ENCODE peak calls at places on chromosome 18, in six cellular contexts. D is uterus, Z is sigmoid colon, A is mesenchymal stem cell, Y is DND-41, L is HCT116. N is an unnamed sample.
A peak's percentile ranks its signal among the peaks of the same experiment; 100 is the strongest.

GRCh38 chr18:46536215-46536874 is 120.7 kb downstream of the LOXHD1 start:
- DNase-seq in D (no peak), Z (no peak), A (no peak), Y (no peak), L (peak; percentile 64), N (no peak)

GRCh38 chr18:21362921-21363320 is 120.9 kb downstream of the GREB1L start:
- DNase-seq in D (no peak), Z (no peak), A (no peak), Y (no peak), L (no peak), N (no peak)

GRCh38 chr18:22422909-22423548 is 5.3 kb upstream of the CTAGE1 start:
- DNase-seq in D (peak; percentile 31), Z (no peak), A (no peak), Y (no peak), L (no peak), N (peak; percentile 30)

GRCh38 chr18:27184115-27185024 is 738 bp downstream of the CHST9 start:
- DNase-seq in D (no peak), Z (no peak), A (no peak), Y (no peak), L (no peak), N (no peak)

GRCh38 chr18:7945882-7946281 is 378.8 kb downstream of the PTPRM start:
- DNase-seq in D (peak; percentile 27), Z (peak; percentile 69), A (peak; percentile 99), Y (no peak), L (no peak), N (peak; percentile 57)

GRCh38 chr18:3329471-3329870 is 67.5 kb downstream of the MYL12B start:
- DNase-seq in D (no peak), Z (no peak), A (no peak), Y (no peak), L (no peak), N (no peak)

GRCh38 chr18:70333757-70334156 is 44.9 kb downstream of the SOCS6 start:
- DNase-seq in D (no peak), Z (no peak), A (peak; percentile 98), Y (no peak), L (peak; percentile 32), N (no peak)

GRCh38 chr18:13834501-13835015 is 10.6 kb downstream of the MC5R start:
- DNase-seq in D (no peak), Z (no peak), A (no peak), Y (peak; percentile 67), L (no peak), N (no peak)

GRCh38 chr18:32888311-32888710 is 115.5 kb upstream of the KLHL14 start:
- DNase-seq in D (no peak), Z (no peak), A (no peak), Y (no peak), L (no peak), N (no peak)

GRCh38 chr18:13423352-13423751 is 204.8 kb downstream of the LDLRAD4 start:
- DNase-seq in D (no peak), Z (no peak), A (no peak), Y (no peak), L (no peak), N (no peak)

GRCh38 chr18:46211816-46212215 is 107.6 kb downstream of the HAUS1 start:
- DNase-seq in D (no peak), Z (no peak), A (peak; percentile 61), Y (no peak), L (no peak), N (no peak)

GRCh38 chr18:13217466-13217961 is 1.0 kb upstream of the LDLRAD4 start:
- DNase-seq in D (peak; percentile 49), Z (peak; percentile 75), A (peak; percentile 14), Y (peak; percentile 69), L (no peak), N (peak; percentile 67)

GRCh38 chr18:48889115-48889941 is 61.4 kb downstream of the SMAD7 start:
- DNase-seq in D (peak; percentile 60), Z (peak; percentile 69), A (peak; percentile 37), Y (no peak), L (no peak), N (peak; percentile 67)

GRCh38 chr18:22637787-22638186 is 220.1 kb upstream of the CTAGE1 start:
- DNase-seq in D (no peak), Z (no peak), A (peak; percentile 50), Y (no peak), L (peak; percentile 34), N (no peak)

GRCh38 chr18:79933765-79934164 is 17.7 kb downstream of the SLC66A2 start:
- DNase-seq in D (peak; percentile 2), Z (peak; percentile 40), A (peak; percentile 82), Y (no peak), L (no peak), N (peak; percentile 26)

GRCh38 chr18:4544131-4544530 is 89.0 kb upstream of the DLGAP1 start:
- DNase-seq in D (no peak), Z (no peak), A (no peak), Y (no peak), L (no peak), N (no peak)

GRCh38 chr18:31321719-31322118 is 3.8 kb downstream of the DSG1 start:
- DNase-seq in D (no peak), Z (no peak), A (no peak), Y (no peak), L (no peak), N (no peak)

GRCh38 chr18:38951633-38952032 is 1386.0 kb upstream of the CELF4 start:
- DNase-seq in D (no peak), Z (no peak), A (no peak), Y (no peak), L (no peak), N (no peak)

GRCh38 chr18:55790296-55790695 is 202.3 kb upstream of the TCF4 start:
- DNase-seq in D (no peak), Z (no peak), A (peak; percentile 83), Y (no peak), L (no peak), N (no peak)

GRCh38 chr18:44681039-44681595 is 429 bp downstream of the SETBP1 start:
- DNase-seq in D (peak; percentile 30), Z (no peak), A (no peak), Y (no peak), L (no peak), N (no peak)

GRCh38 chr18:3679254-3679653 is 229.3 kb downstream of the TGIF1 start:
- DNase-seq in D (no peak), Z (no peak), A (no peak), Y (no peak), L (no peak), N (no peak)

GRCh38 chr18:55401275-55401620 is 186.7 kb downstream of the TCF4 start:
- DNase-seq in D (no peak), Z (no peak), A (peak; percentile 58), Y (no peak), L (no peak), N (no peak)

GRCh38 chr18:48913723-48914122 is 37.0 kb downstream of the SMAD7 start:
- DNase-seq in D (no peak), Z (peak; percentile 32), A (no peak), Y (no peak), L (no peak), N (no peak)

GRCh38 chr18:39521164-39521563 is 1955.6 kb upstream of the CELF4 start:
- DNase-seq in D (no peak), Z (no peak), A (no peak), Y (no peak), L (no peak), N (no peak)

GRCh38 chr18:42033137-42033810 is 78.2 kb downstream of the PIK3C3 start:
- DNase-seq in D (no peak), Z (no peak), A (no peak), Y (no peak), L (no peak), N (no peak)

GRCh38 chr18:63447066-63447465 is 24.8 kb upstream of the VPS4B start:
- DNase-seq in D (no peak), Z (no peak), A (no peak), Y (no peak), L (no peak), N (no peak)

GRCh38 chr18:74901347-74902169 is 303.9 kb downstream of the ZNF407 start:
- DNase-seq in D (no peak), Z (no peak), A (no peak), Y (no peak), L (no peak), N (no peak)

GRCh38 chr18:59264136-59264571 is 9.1 kb downstream of the RAX start:
- DNase-seq in D (no peak), Z (no peak), A (no peak), Y (no peak), L (no peak), N (no peak)

GRCh38 chr18:59264651-59265245 is 8.5 kb downstream of the RAX start:
- DNase-seq in D (no peak), Z (no peak), A (no peak), Y (no peak), L (no peak), N (no peak)

GRCh38 chr18:59266019-59266369 is 7.3 kb downstream of the RAX start:
- DNase-seq in D (no peak), Z (no peak), A (no peak), Y (no peak), L (no peak), N (no peak)

GRCh38 chr18:59266459-59266858 is 6.8 kb downstream of the RAX start:
- DNase-seq in D (no peak), Z (no peak), A (no peak), Y (no peak), L (no peak), N (no peak)

GRCh38 chr18:59265246-59266018 is 7.8 kb downstream of the RAX start:
- DNase-seq in D (no peak), Z (no peak), A (no peak), Y (no peak), L (no peak), N (no peak)
- H3K9me3 ChIP-seq in D (no peaks in the 10 kb centered on the region), Z (no peaks in the 10 kb centered on the region), A (no peaks in the 10 kb centered on the region), Y (no peaks in the 10 kb centered on the region), L (no peaks in the 10 kb centered on the region), N (no peaks in the 10 kb centered on the region)

GRCh38 chr18:66632771-66633170 is 28.9 kb upstream of the CDH19 start:
- DNase-seq in D (no peak), Z (no peak), A (no peak), Y (no peak), L (no peak), N (no peak)
- H3K9me3 ChIP-seq in D (no peaks in the 10 kb centered on the region), Z (no peaks in the 10 kb centered on the region), A (no peaks in the 10 kb centered on the region), Y (no peaks in the 10 kb centered on the region), L (peaks cover 21% of the 10 kb centered on the region), N (no peaks in the 10 kb centered on the region)

GRCh38 chr18:78792736-78793135 is 186.9 kb upstream of the SALL3 start:
- DNase-seq in D (no peak), Z (peak; percentile 53), A (no peak), Y (no peak), L (no peak), N (no peak)
- H3K9me3 ChIP-seq in D (no peaks in the 10 kb centered on the region), Z (no peaks in the 10 kb centered on the region), A (peaks cover 3% of the 10 kb centered on the region), Y (no peaks in the 10 kb centered on the region), L (no peaks in the 10 kb centered on the region), N (no peaks in the 10 kb centered on the region)

GRCh38 chr18:78106946-78107345 is 857.3 kb downstream of the GALR1 start:
- DNase-seq in D (no peak), Z (no peak), A (no peak), Y (no peak), L (no peak), N (no peak)

GRCh38 chr18:78105611-78106010 is 856.0 kb downstream of the GALR1 start:
- DNase-seq in D (no peak), Z (no peak), A (no peak), Y (no peak), L (no peak), N (no peak)

GRCh38 chr18:78108587-78108986 is 858.9 kb downstream of the GALR1 start:
- DNase-seq in D (no peak), Z (no peak), A (no peak), Y (no peak), L (no peak), N (no peak)

GRCh38 chr18:78102135-78102534 is 852.5 kb downstream of the GALR1 start:
- DNase-seq in D (no peak), Z (no peak), A (no peak), Y (no peak), L (no peak), N (no peak)

GRCh38 chr18:78107363-78107762 is 857.7 kb downstream of the GALR1 start:
- DNase-seq in D (no peak), Z (no peak), A (no peak), Y (no peak), L (no peak), N (no peak)
- H3K9me3 ChIP-seq in D (no peaks in the 10 kb centered on the region), Z (no peaks in the 10 kb centered on the region), A (peaks cover 19% of the 10 kb centered on the region), Y (no peaks in the 10 kb centered on the region), L (peaks cover 24% of the 10 kb centered on the region), N (no peaks in the 10 kb centered on the region)